ENCODE peak calls at places on chromosomes 12 and 14, in nine cellular contexts. One of them, this sample, is unnamed.

GRCh38 chr14:60981626-60982455 is 796 bp downstream of the SLC38A6 start:
- DNase-seq in HS-5: peak
- DNase-seq in T-cell: no peak
- DNase-seq in fibroblast of lung: peak
- DNase-seq in osteocyte: no peak
- DNase-seq in putamen: peak
- DNase-seq in NCI-H1694: no peak
- DNase-seq in coronary artery: no peak
- DNase-seq in islet precursor cell: peak
- DNase-seq in this sample: no peak

GRCh38 chr12:120223458-120224303 is 22.8 kb upstream of the RPLP0 start:
- DNase-seq in T-cell: no peak
- DNase-seq in fibroblast of lung: no peak
- DNase-seq in NCI-H1694: no peak
- DNase-seq in putamen: no peak
- DNase-seq in HS-5: no peak
- DNase-seq in osteocyte: no peak
- DNase-seq in coronary artery: no peak
- DNase-seq in islet precursor cell: no peak
- DNase-seq in this sample: no peak

GRCh38 chr14:91417134-91417982 is at the start of gene CCDC88C:
- DNase-seq in osteocyte: no peak
- DNase-seq in putamen: no peak
- DNase-seq in fibroblast of lung: peak
- DNase-seq in NCI-H1694: peak
- DNase-seq in T-cell: peak
- DNase-seq in islet precursor cell: peak
- DNase-seq in HS-5: no peak
- DNase-seq in coronary artery: no peak
- DNase-seq in this sample: peak

GRCh38 chr12:30126944-30127343 is 343.2 kb upstream of the TMTC1 start:
- DNase-seq in islet precursor cell: no peak
- DNase-seq in HS-5: no peak
- DNase-seq in fibroblast of lung: no peak
- DNase-seq in osteocyte: no peak
- DNase-seq in T-cell: no peak
- DNase-seq in putamen: no peak
- DNase-seq in coronary artery: no peak
- DNase-seq in NCI-H1694: no peak
- DNase-seq in this sample: no peak

GRCh38 chr12:86367137-86367536 is 110.9 kb upstream of the MGAT4C start:
- DNase-seq in osteocyte: no peak
- DNase-seq in T-cell: no peak
- DNase-seq in coronary artery: no peak
- DNase-seq in islet precursor cell: no peak
- DNase-seq in fibroblast of lung: no peak
- DNase-seq in putamen: no peak
- DNase-seq in NCI-H1694: no peak
- DNase-seq in HS-5: no peak
- DNase-seq in this sample: no peak

GRCh38 chr14:24275524-24276139 is 4.2 kb upstream of the RABGGTA start:
- DNase-seq in putamen: no peak
- DNase-seq in islet precursor cell: no peak
- DNase-seq in coronary artery: no peak
- DNase-seq in fibroblast of lung: no peak
- DNase-seq in T-cell: no peak
- DNase-seq in osteocyte: no peak
- DNase-seq in NCI-H1694: no peak
- DNase-seq in HS-5: no peak
- DNase-seq in this sample: no peak

GRCh38 chr12:95205685-95206084 is 11.6 kb downstream of the FGD6 start:
- DNase-seq in islet precursor cell: peak
- DNase-seq in osteocyte: no peak
- DNase-seq in fibroblast of lung: peak
- DNase-seq in HS-5: no peak
- DNase-seq in NCI-H1694: no peak
- DNase-seq in putamen: peak
- DNase-seq in T-cell: no peak
- DNase-seq in coronary artery: no peak
- DNase-seq in this sample: no peak

GRCh38 chr12:118418385-118419057 is 42.2 kb downstream of the SUDS3 start:
- DNase-seq in HS-5: no peak
- DNase-seq in putamen: no peak
- DNase-seq in T-cell: no peak
- DNase-seq in islet precursor cell: no peak
- DNase-seq in osteocyte: no peak
- DNase-seq in fibroblast of lung: no peak
- DNase-seq in NCI-H1694: no peak
- DNase-seq in coronary artery: no peak
- DNase-seq in this sample: no peak

GRCh38 chr14:76984297-76984696 is 44.2 kb downstream of the IRF2BPL start:
- DNase-seq in T-cell: no peak
- DNase-seq in coronary artery: no peak
- DNase-seq in HS-5: no peak
- DNase-seq in fibroblast of lung: no peak
- DNase-seq in NCI-H1694: no peak
- DNase-seq in osteocyte: no peak
- DNase-seq in islet precursor cell: no peak
- DNase-seq in putamen: no peak
- DNase-seq in this sample: no peak

GRCh38 chr12:100758083-100758482 is 36.5 kb upstream of the ANO4 start:
- DNase-seq in osteocyte: no peak
- DNase-seq in islet precursor cell: no peak
- DNase-seq in fibroblast of lung: no peak
- DNase-seq in coronary artery: no peak
- DNase-seq in T-cell: no peak
- DNase-seq in NCI-H1694: peak
- DNase-seq in putamen: no peak
- DNase-seq in HS-5: no peak
- DNase-seq in this sample: no peak

GRCh38 chr12:74412607-74413230 is 124.9 kb upstream of the ATXN7L3B start:
- DNase-seq in putamen: peak
- DNase-seq in NCI-H1694: no peak
- DNase-seq in HS-5: no peak
- DNase-seq in islet precursor cell: no peak
- DNase-seq in coronary artery: no peak
- DNase-seq in osteocyte: no peak
- DNase-seq in fibroblast of lung: peak
- DNase-seq in T-cell: no peak
- DNase-seq in this sample: no peak

GRCh38 chr12:114846771-114847170 is 162.8 kb upstream of the TBX3 start:
- DNase-seq in fibroblast of lung: no peak
- DNase-seq in HS-5: no peak
- DNase-seq in putamen: no peak
- DNase-seq in islet precursor cell: no peak
- DNase-seq in T-cell: no peak
- DNase-seq in coronary artery: no peak
- DNase-seq in NCI-H1694: no peak
- DNase-seq in osteocyte: no peak
- DNase-seq in this sample: no peak

GRCh38 chr14:58131386-58131785 is 20.6 kb downstream of the ARMH4 start:
- DNase-seq in fibroblast of lung: peak
- DNase-seq in islet precursor cell: no peak
- DNase-seq in putamen: no peak
- DNase-seq in NCI-H1694: no peak
- DNase-seq in osteocyte: no peak
- DNase-seq in T-cell: no peak
- DNase-seq in coronary artery: no peak
- DNase-seq in HS-5: no peak
- DNase-seq in this sample: no peak

GRCh38 chr12:108916336-108916735 is 36.4 kb downstream of the DAO start:
- DNase-seq in coronary artery: no peak
- DNase-seq in islet precursor cell: no peak
- DNase-seq in putamen: no peak
- DNase-seq in HS-5: no peak
- DNase-seq in NCI-H1694: no peak
- DNase-seq in osteocyte: no peak
- DNase-seq in fibroblast of lung: no peak
- DNase-seq in T-cell: no peak
- DNase-seq in this sample: no peak

GRCh38 chr12:96719671-96720362 is 187.2 kb upstream of the NEDD1 start:
- DNase-seq in coronary artery: no peak
- DNase-seq in fibroblast of lung: peak
- DNase-seq in islet precursor cell: no peak
- DNase-seq in osteocyte: no peak
- DNase-seq in putamen: no peak
- DNase-seq in NCI-H1694: no peak
- DNase-seq in T-cell: no peak
- DNase-seq in HS-5: no peak
- DNase-seq in this sample: no peak

GRCh38 chr14:21768875-21769257 is 95.2 kb upstream of the OR4E1 start:
- DNase-seq in NCI-H1694: no peak
- DNase-seq in osteocyte: no peak
- DNase-seq in islet precursor cell: no peak
- DNase-seq in coronary artery: no peak
- DNase-seq in HS-5: no peak
- DNase-seq in T-cell: no peak
- DNase-seq in putamen: no peak
- DNase-seq in fibroblast of lung: no peak
- DNase-seq in this sample: no peak

This sample was measured in Peyer's patch.